ENCODE peak calls at places on chromosomes 3 and 15, in ten cellular contexts. O, Q, T, F, Z, R, E, M, A and P are unnamed samples.

GRCh38 chr3:193509103-193509965 is 45.4 kb downstream of the ATP13A4 start:
- DNase-seq in O (no peak), M (peak; percentile 10), T (no peak), R (no peak), Z (no peak), F (no peak), Q (no peak), A (no peak), E (peak; percentile 67), P (no peak)

GRCh38 chr3:23127196-23127595 is 75.9 kb upstream of the UBE2E2 start:
- DNase-seq in E (no peak), M (no peak), Z (no peak), F (no peak), R (no peak), A (no peak), Q (no peak), O (no peak), T (no peak), P (no peak)

GRCh38 chr3:136152176-136152843 is 43.8 kb downstream of the MSL2 start:
- DNase-seq in F (no peak), T (no peak), M (no peak), A (no peak), O (no peak), Z (no peak), R (no peak), Q (no peak), E (no peak), P (no peak)

GRCh38 chr3:31240894-31241293 is 291.8 kb upstream of the STT3B start:
- DNase-seq in E (no peak), F (no peak), Z (no peak), A (no peak), T (no peak), Q (no peak), O (no peak), R (no peak), M (no peak), P (no peak)

GRCh38 chr3:163891771-163892170 is 1186.5 kb downstream of the SI start:
- DNase-seq in Z (no peak), R (no peak), F (no peak), O (no peak), Q (no peak), A (no peak), M (no peak), E (no peak), T (no peak), P (no peak)

GRCh38 chr15:78033864-78034263 is 43.6 kb downstream of the TBC1D2B start:
- DNase-seq in Q (no peak), T (no peak), M (no peak), A (no peak), R (no peak), O (peak; percentile 41), F (no peak), Z (no peak), E (peak; percentile 43), P (no peak)

GRCh38 chr3:39941941-39942340 is 132.5 kb downstream of the MYRIP start:
- DNase-seq in O (no peak), F (no peak), R (no peak), Q (no peak), M (no peak), T (no peak), Z (peak; percentile 41), E (peak; percentile 50), A (no peak), P (no peak)

GRCh38 chr3:133452603-133453313 is 52.9 kb downstream of the BFSP2 start:
- DNase-seq in Z (no peak), O (no peak), Q (peak; percentile 62), M (peak; percentile 43), A (no peak), T (no peak), E (no peak), F (no peak), R (no peak), P (no peak)

DNA sequence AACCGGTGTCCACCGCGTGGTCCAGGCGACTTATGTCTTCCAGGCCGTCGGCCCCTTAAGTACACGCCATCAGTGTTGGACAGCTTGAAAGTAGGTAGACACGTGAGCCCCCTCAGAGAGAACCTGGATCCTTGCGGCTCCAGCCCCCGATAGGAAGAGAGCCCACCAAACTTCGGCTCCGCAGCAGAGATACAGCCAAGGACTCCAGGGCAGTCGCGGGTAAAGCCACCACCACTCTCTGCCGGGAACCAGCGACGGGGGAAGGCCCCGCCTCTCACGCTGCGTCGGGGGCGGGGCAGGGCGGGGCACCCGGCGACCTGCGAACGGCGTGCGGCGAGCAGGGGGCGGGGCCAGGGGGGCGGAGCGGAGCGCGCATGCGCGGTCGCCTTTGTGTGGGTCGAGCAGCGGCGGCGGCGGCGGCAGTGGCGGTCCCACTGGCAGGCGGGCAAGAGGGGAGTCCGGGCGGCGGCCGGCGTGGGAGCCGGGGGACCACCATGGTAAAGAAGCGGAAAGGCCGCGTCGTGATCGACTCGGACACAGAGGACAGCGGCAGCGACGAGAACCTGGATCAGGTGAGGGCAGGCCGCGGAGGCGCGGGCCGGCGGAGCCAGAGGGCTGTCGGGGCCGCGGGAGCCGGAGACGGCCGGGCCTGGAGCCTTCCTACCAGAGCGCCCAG is at the start of gene RTF1:
- DNase-seq in O (peak; percentile 80), Z (peak; percentile 96), F (peak; percentile 98), M (peak; percentile 94), E (peak; percentile 97), Q (peak; percentile 94), R (peak; percentile 57), A (peak; percentile 98), T (peak; percentile 93), P (peak; percentile 98)
- TF ChIP-seq POLR2A in O (peak; percentile 81), Z (peak; percentile 66), F (peak; percentile 86), M (peak; percentile 89), E (no peak), Q (no peak), R (peak; percentile 77), A (peak; percentile 83), T (peak; percentile 92), P (peak; percentile 80)

DNA sequence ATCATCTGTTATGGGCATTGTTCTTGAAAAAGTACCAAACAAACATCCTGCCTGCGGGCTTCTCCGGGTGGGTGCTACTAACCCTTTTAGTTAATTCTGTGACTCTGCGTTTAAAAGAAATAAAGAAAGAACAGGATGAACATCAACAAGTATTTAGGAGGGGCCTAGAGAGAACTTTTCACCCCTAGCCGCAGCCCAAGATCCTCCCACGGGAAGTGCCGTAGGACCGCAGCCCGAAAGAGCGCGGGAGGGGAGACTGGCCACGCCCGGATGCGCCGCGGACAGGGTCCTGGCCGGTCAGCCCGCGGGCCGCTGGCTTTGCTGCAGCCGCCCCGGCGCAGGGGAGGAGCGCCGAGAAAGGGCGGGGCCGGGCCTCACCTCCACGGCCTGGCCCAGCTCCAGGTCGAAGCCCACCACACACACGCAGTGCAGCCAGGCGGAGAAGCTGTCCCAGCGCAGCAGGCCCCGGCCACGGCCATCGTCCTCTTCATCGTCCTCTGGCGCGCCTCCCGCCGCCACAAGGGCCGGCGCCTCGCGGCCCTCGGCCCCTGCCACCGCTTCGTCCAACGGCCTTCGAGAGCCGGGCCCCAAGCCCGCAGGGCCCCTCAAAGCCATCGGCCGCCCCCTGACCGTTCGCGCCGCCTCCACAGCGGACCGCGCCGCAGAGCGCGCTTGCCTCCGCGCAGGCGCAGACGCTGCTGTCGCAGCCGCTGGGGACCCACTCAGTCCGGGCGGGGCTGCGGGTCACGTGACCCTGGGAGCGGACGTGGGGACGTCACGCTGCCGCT is at the start of gene DENND6A:
- DNase-seq in O (peak; percentile 86), M (peak; percentile 93), F (peak; percentile 99), Z (peak; percentile 98), R (peak; percentile 84), E (peak; percentile 98), Q (peak; percentile 96), A (peak; percentile 97), T (peak; percentile 97), P (peak; percentile 97)
- TF ChIP-seq CTCF in O (no peak), M (no peak), F (no peak), Z (no peak), R (no peak), E (no peak), Q (no peak), A (no peak), T (no peak), P (no peak)

DNA sequence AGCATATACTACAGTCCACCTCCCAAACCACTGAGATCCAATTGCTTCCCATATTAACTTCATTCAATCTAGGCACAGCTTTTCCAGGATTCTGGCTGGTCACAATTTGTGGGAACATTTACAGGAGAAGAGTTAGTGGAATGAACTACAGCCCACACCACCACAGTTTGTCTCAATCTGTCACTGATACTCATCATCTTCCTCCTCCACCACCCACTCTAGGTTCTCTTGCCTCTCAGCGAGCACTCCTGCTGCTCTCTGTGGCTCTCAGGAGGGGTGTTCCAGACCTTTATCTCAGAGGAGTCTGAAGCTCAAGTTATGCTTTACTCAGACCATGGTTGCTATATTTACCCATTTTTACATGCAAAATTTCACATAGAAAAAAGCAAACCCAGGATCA is 25.9 kb upstream of the PLA2G4D start:
- DNase-seq in Q (no peak), O (no peak), Z (no peak), T (no peak), F (no peak), R (no peak), M (no peak), E (no peak), A (no peak), P (no peak)
- H3K4me1 ChIP-seq in Q (no peaks in the 10 kb centered on the region), O (no peaks in the 10 kb centered on the region), Z (peaks cover 13% of the 10 kb centered on the region), T (no peaks in the 10 kb centered on the region), F (no peaks in the 10 kb centered on the region), R (no peaks in the 10 kb centered on the region), M (no peaks in the 10 kb centered on the region), E (no peaks in the 10 kb centered on the region), A (no peaks in the 10 kb centered on the region), P (no peaks in the 10 kb centered on the region)

GRCh38 chr3:57224856-57225255 is 2.7 kb upstream of the APPL1 start:
- DNase-seq in E (no peak), Z (no peak), Q (no peak), T (no peak), R (no peak), M (no peak), F (no peak), A (no peak), O (peak; percentile 6), P (no peak)

GRCh38 chr3:57227930-57228733 is 603 bp downstream of the APPL1 start:
- DNase-seq in M (peak; percentile 45), A (peak; percentile 62), O (peak; percentile 41), E (peak; percentile 50), F (peak; percentile 78), Q (peak; percentile 57), T (peak; percentile 57), R (peak; percentile 14), Z (peak; percentile 46), P (peak; percentile 76)

GRCh38 chr3:57228734-57229505 is 1.4 kb downstream of the APPL1 start:
- DNase-seq in T (no peak), M (no peak), Z (no peak), F (no peak), R (no peak), E (no peak), Q (no peak), O (peak; percentile 82), A (no peak), P (no peak)

GRCh38 chr3:57226156-57226555 is 1.4 kb upstream of the APPL1 start:
- DNase-seq in Q (no peak), Z (no peak), T (no peak), O (no peak), A (no peak), E (no peak), F (no peak), M (no peak), R (no peak), P (no peak)

DNA sequence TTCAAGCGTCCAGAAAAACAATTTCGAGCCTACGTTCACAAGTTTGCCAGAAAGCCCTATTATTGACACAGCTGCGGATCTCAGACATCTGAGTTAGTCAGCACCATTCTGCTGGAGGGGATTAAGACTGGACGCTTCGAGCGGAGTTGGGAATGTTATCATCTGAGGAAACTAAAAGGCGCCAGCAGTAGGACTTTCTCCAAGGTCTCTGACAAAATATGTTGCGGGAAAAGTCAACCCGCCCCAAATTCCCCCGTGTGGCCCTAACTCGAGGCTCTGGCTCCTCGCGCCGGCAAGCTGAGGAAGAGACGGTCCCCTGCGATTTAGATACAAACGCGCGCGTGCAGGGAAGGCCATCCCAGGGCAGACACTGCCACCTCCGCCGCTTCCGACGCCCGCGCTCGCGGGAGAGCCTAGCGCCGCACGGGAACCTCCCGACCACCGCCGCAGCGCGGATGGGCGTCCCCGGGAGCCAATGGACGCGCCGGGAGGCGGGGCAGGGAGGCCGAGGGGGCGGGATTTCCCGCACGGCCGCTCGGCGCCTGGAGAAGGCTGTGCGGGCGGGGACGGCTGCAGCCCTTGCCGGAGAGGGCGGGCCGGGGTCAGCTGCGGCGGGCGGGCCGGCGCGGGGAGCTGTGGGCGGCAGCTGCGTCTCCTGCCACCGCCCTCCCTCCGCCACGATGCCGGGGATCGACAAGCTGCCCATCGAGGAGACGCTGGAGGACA is at the start of gene APPL1:
- DNase-seq in Z (peak; percentile 90), M (peak; percentile 91), E (peak; percentile 94), R (peak; percentile 85), Q (peak; percentile 89), A (peak; percentile 96), F (peak; percentile 98), O (peak; percentile 85), T (peak; percentile 94), P (peak; percentile 94)
- TF ChIP-seq POLR2A in Z (peak; percentile 84), M (peak; percentile 81), E (no peak), R (peak; percentile 80), Q (peak; percentile 72), A (peak; percentile 85), F (peak; percentile 96), O (peak; percentile 49), T (peak; percentile 90), P (peak; percentile 55)